ENCODE peak calls at places on chromosomes 4 and X, in seven cellular contexts. One of them, this sample, is unnamed.

GRCh38 chr4:14783011-14783877 is 219.0 kb upstream of the CPEB2 start:
- DNase-seq in brain microvascular endothelial cell: peak; percentile 94
- DNase-seq in iPS-NIHi11: no peak
- DNase-seq in sigmoid colon: no peak
- DNase-seq in activated B cell treated with CpG ODN at 0.5 μM for 24 hours: no peak
- DNase-seq in HFFc6: no peak
- DNase-seq in HCT116: no peak
- DNase-seq in this sample: no peak

GRCh38 chrX:21800344-21800770 is 39.1 kb upstream of the MBTPS2 start:
- DNase-seq in brain microvascular endothelial cell: no peak
- DNase-seq in HFFc6: no peak
- DNase-seq in iPS-NIHi11: no peak
- DNase-seq in activated B cell treated with CpG ODN at 0.5 μM for 24 hours: no peak
- DNase-seq in sigmoid colon: no peak
- DNase-seq in HCT116: no peak
- DNase-seq in this sample: no peak

GRCh38 chr4:132865922-132866321 is 283.2 kb upstream of the PCDH10 start:
- DNase-seq in HCT116: no peak
- DNase-seq in brain microvascular endothelial cell: no peak
- DNase-seq in iPS-NIHi11: no peak
- DNase-seq in sigmoid colon: no peak
- DNase-seq in HFFc6: no peak
- DNase-seq in activated B cell treated with CpG ODN at 0.5 μM for 24 hours: no peak
- DNase-seq in this sample: no peak

GRCh38 chr4:44771789-44772188 is 45.4 kb upstream of the GNPDA2 start:
- DNase-seq in HCT116: no peak
- DNase-seq in brain microvascular endothelial cell: no peak
- DNase-seq in HFFc6: no peak
- DNase-seq in iPS-NIHi11: no peak
- DNase-seq in sigmoid colon: no peak
- DNase-seq in activated B cell treated with CpG ODN at 0.5 μM for 24 hours: no peak
- DNase-seq in this sample: no peak

GRCh38 chr4:77765720-77766119 is 53.4 kb downstream of the CNOT6L start:
- DNase-seq in HFFc6: no peak
- DNase-seq in HCT116: no peak
- DNase-seq in sigmoid colon: no peak
- DNase-seq in activated B cell treated with CpG ODN at 0.5 μM for 24 hours: no peak
- DNase-seq in brain microvascular endothelial cell: no peak
- DNase-seq in iPS-NIHi11: no peak
- DNase-seq in this sample: no peak

GRCh38 chr4:38681283-38682066 is 17.5 kb downstream of the KLF3 start:
- DNase-seq in brain microvascular endothelial cell: peak; percentile 84
- DNase-seq in HFFc6: no peak
- DNase-seq in iPS-NIHi11: no peak
- DNase-seq in activated B cell treated with CpG ODN at 0.5 μM for 24 hours: no peak
- DNase-seq in sigmoid colon: peak; percentile 66
- DNase-seq in HCT116: no peak
- DNase-seq in this sample: no peak

GRCh38 chrX:15675490-15675921 is 10.9 kb upstream of the CLTRN start:
- DNase-seq in HFFc6: no peak
- DNase-seq in sigmoid colon: peak; percentile 93
- DNase-seq in activated B cell treated with CpG ODN at 0.5 μM for 24 hours: peak; percentile 70
- DNase-seq in iPS-NIHi11: peak; percentile 71
- DNase-seq in brain microvascular endothelial cell: peak; percentile 77
- DNase-seq in HCT116: peak; percentile 70
- DNase-seq in this sample: peak; percentile 89

GRCh38 chrX:108217877-108218276 is 126.3 kb downstream of the ATG4A start:
- DNase-seq in iPS-NIHi11: no peak
- DNase-seq in HCT116: no peak
- DNase-seq in brain microvascular endothelial cell: no peak
- DNase-seq in HFFc6: no peak
- DNase-seq in activated B cell treated with CpG ODN at 0.5 μM for 24 hours: no peak
- DNase-seq in sigmoid colon: no peak
- DNase-seq in this sample: no peak

GRCh38 chr4:143095447-143095846 is 89.3 kb upstream of the USP38 start:
- DNase-seq in sigmoid colon: no peak
- DNase-seq in activated B cell treated with CpG ODN at 0.5 μM for 24 hours: no peak
- DNase-seq in HFFc6: no peak
- DNase-seq in brain microvascular endothelial cell: no peak
- DNase-seq in iPS-NIHi11: no peak
- DNase-seq in HCT116: no peak
- DNase-seq in this sample: no peak

GRCh38 chr4:151573945-151574344 is 165.0 kb downstream of the FHIP1A start:
- DNase-seq in activated B cell treated with CpG ODN at 0.5 μM for 24 hours: no peak
- DNase-seq in HFFc6: no peak
- DNase-seq in sigmoid colon: no peak
- DNase-seq in brain microvascular endothelial cell: peak; percentile 2
- DNase-seq in HCT116: no peak
- DNase-seq in iPS-NIHi11: no peak
- DNase-seq in this sample: peak; percentile 39

GRCh38 chr4:122874194-122874593 is 47.6 kb downstream of the FGF2 start:
- DNase-seq in activated B cell treated with CpG ODN at 0.5 μM for 24 hours: no peak
- DNase-seq in HFFc6: peak; percentile 67
- DNase-seq in brain microvascular endothelial cell: peak; percentile 72
- DNase-seq in sigmoid colon: no peak
- DNase-seq in HCT116: no peak
- DNase-seq in iPS-NIHi11: no peak
- DNase-seq in this sample: no peak

GRCh38 chr4:89486042-89486441 is 178.4 kb upstream of the GPRIN3 start:
- DNase-seq in sigmoid colon: no peak
- DNase-seq in brain microvascular endothelial cell: no peak
- DNase-seq in activated B cell treated with CpG ODN at 0.5 μM for 24 hours: no peak
- DNase-seq in HCT116: no peak
- DNase-seq in HFFc6: peak; percentile 41
- DNase-seq in iPS-NIHi11: no peak
- DNase-seq in this sample: no peak

GRCh38 chrX:150119323-150119722 is 181.0 kb upstream of the EOLA2 start:
- DNase-seq in activated B cell treated with CpG ODN at 0.5 μM for 24 hours: no peak
- DNase-seq in brain microvascular endothelial cell: no peak
- DNase-seq in sigmoid colon: no peak
- DNase-seq in iPS-NIHi11: no peak
- DNase-seq in HCT116: no peak
- DNase-seq in HFFc6: no peak
- DNase-seq in this sample: no peak

GRCh38 chr4:108393870-108394269 is 225.1 kb upstream of the LEF1 start:
- DNase-seq in HFFc6: no peak
- DNase-seq in activated B cell treated with CpG ODN at 0.5 μM for 24 hours: no peak
- DNase-seq in iPS-NIHi11: no peak
- DNase-seq in brain microvascular endothelial cell: no peak
- DNase-seq in HCT116: no peak
- DNase-seq in sigmoid colon: no peak
- DNase-seq in this sample: no peak

GRCh38 chrX:40035726-40036125 is 62.0 kb downstream of the BCOR start:
- DNase-seq in activated B cell treated with CpG ODN at 0.5 μM for 24 hours: no peak
- DNase-seq in iPS-NIHi11: no peak
- DNase-seq in brain microvascular endothelial cell: no peak
- DNase-seq in HFFc6: no peak
- DNase-seq in sigmoid colon: no peak
- DNase-seq in HCT116: no peak
- DNase-seq in this sample: no peak

GRCh38 chrX:43176686-43177085 is 398.7 kb upstream of the PPP1R2C start:
- DNase-seq in HFFc6: no peak
- DNase-seq in brain microvascular endothelial cell: no peak
- DNase-seq in HCT116: no peak
- DNase-seq in activated B cell treated with CpG ODN at 0.5 μM for 24 hours: no peak
- DNase-seq in iPS-NIHi11: no peak
- DNase-seq in sigmoid colon: no peak
- DNase-seq in this sample: no peak

GRCh38 chr4:4386296-4386735 is 586 bp upstream of the NSG1 start:
- DNase-seq in iPS-NIHi11: peak; percentile 66
- DNase-seq in sigmoid colon: peak; percentile 38
- DNase-seq in brain microvascular endothelial cell: no peak
- DNase-seq in HCT116: no peak
- DNase-seq in HFFc6: no peak
- DNase-seq in activated B cell treated with CpG ODN at 0.5 μM for 24 hours: no peak
- DNase-seq in this sample: peak; percentile 83

GRCh38 chr4:19038231-19038630 is 1016.7 kb upstream of the LCORL start:
- DNase-seq in brain microvascular endothelial cell: no peak
- DNase-seq in HCT116: no peak
- DNase-seq in HFFc6: no peak
- DNase-seq in sigmoid colon: no peak
- DNase-seq in iPS-NIHi11: no peak
- DNase-seq in activated B cell treated with CpG ODN at 0.5 μM for 24 hours: no peak
- DNase-seq in this sample: no peak

GRCh38 chr4:108543359-108543968 is 76.9 kb upstream of the RPL34 start:
- DNase-seq in iPS-NIHi11: no peak
- DNase-seq in HFFc6: no peak
- DNase-seq in activated B cell treated with CpG ODN at 0.5 μM for 24 hours: no peak
- DNase-seq in brain microvascular endothelial cell: no peak
- DNase-seq in sigmoid colon: no peak
- DNase-seq in HCT116: no peak
- DNase-seq in this sample: no peak

This sample was measured in upper lobe of left lung.